ENCODE peak calls at places on chromosome 20, in four cellular contexts. N is HCT116, C is HepG2, R is K562. M is an unnamed sample.

GRCh38 chr20:25364180-25364788 is 26.4 kb downstream of the ABHD12 start:
- DNase-seq in N (no peak), C (no peak), R (no peak), M (no peak)

GRCh38 chr20:15396900-15397299 is 1059.5 kb upstream of the FLRT3 start:
- DNase-seq in N (no peak), C (no peak), R (no peak), M (no peak)

GRCh38 chr20:2692886-2693285 is 306 bp downstream of the EBF4 start:
- DNase-seq in N (no peak), C (no peak), R (peak; percentile 69), M (no peak)

GRCh38 chr20:50381771-50382593 is 128.2 kb upstream of the PTPN1 start:
- DNase-seq in N (no peak), C (no peak), R (no peak), M (no peak)

GRCh38 chr20:1844723-1845523 is 50.3 kb upstream of the SIRPA start:
- DNase-seq in N (no peak), C (no peak), R (no peak), M (no peak)

GRCh38 chr20:64193058-64193457 is 28.8 kb downstream of the MYT1 start:
- DNase-seq in N (no peak), C (no peak), R (no peak), M (no peak)

GRCh38 chr20:46013826-46014516 is 5.3 kb downstream of the MMP9 start:
- DNase-seq in N (peak; percentile 56), C (peak; percentile 47), R (peak; percentile 79), M (no peak)

GRCh38 chr20:45044084-45044573 is 56.8 kb downstream of the KCNS1 start:
- DNase-seq in N (peak; percentile 57), C (peak; percentile 82), R (peak; percentile 34), M (peak; percentile 47)

GRCh38 chr20:56566621-56567020 is 33.6 kb downstream of the FAM209B start:
- DNase-seq in N (no peak), C (peak; percentile 38), R (no peak), M (no peak)

GRCh38 chr20:34967421-34967820 is 11.8 kb downstream of the MYH7B start:
- DNase-seq in N (no peak), C (no peak), R (no peak), M (no peak)

GRCh38 chr20:45998761-45999160 is 9.9 kb upstream of the MMP9 start:
- DNase-seq in N (no peak), C (no peak), R (no peak), M (no peak)

GRCh38 chr20:8400461-8400860 is 268.4 kb downstream of the PLCB1 start:
- DNase-seq in N (no peak), C (no peak), R (no peak), M (no peak)

GRCh38 chr20:31719644-31720485 is 2.8 kb downstream of the BCL2L1 start:
- DNase-seq in N (no peak), C (peak; percentile 99), R (no peak), M (no peak)

GRCh38 chr20:53080969-53081871 is 109.1 kb downstream of the TSHZ2 start:
- DNase-seq in N (no peak), C (peak; percentile 99), R (no peak), M (peak; percentile 39)

GRCh38 chr20:52954849-52955248 is 17.3 kb upstream of the TSHZ2 start:
- DNase-seq in N (no peak), C (no peak), R (no peak), M (no peak)

GRCh38 chr20:38008233-38008944 is 24.9 kb downstream of the TTI1 start:
- DNase-seq in N (no peak), C (no peak), R (no peak), M (no peak)

GRCh38 chr20:51034461-51034860 is 11.6 kb upstream of the KCNG1 start:
- DNase-seq in N (no peak), C (no peak), R (no peak), M (no peak)

GRCh38 chr20:4234664-4235063 is 219.3 kb upstream of the RNF24 start:
- DNase-seq in N (no peak), C (no peak), R (no peak), M (no peak)

GRCh38 chr20:64256282-64256947 is 867 bp downstream of the PCMTD2 start:
- DNase-seq in N (no peak), C (no peak), R (no peak), M (no peak)

GRCh38 chr20:62785381-62785780 is 10.9 kb upstream of the MRGBP start:
- DNase-seq in N (no peak), C (no peak), R (no peak), M (no peak)
- H3K4me1 ChIP-seq in N (peaks cover 9% of the 10 kb centered on the region), C (peaks cover 39% of the 10 kb centered on the region), R (no peaks in the 10 kb centered on the region), M (no peaks in the 10 kb centered on the region)

GRCh38 chr20:47773381-47773786 is 11.9 kb downstream of the SULF2 start:
- DNase-seq in N (no peak), C (no peak), R (no peak), M (no peak)

GRCh38 chr20:47776639-47777038 is 8.6 kb downstream of the SULF2 start:
- DNase-seq in N (no peak), C (no peak), R (no peak), M (no peak)

GRCh38 chr20:47777220-47777619 is 8.1 kb downstream of the SULF2 start:
- DNase-seq in N (no peak), C (no peak), R (no peak), M (no peak)

GRCh38 chr20:47775039-47775438 is 10.2 kb downstream of the SULF2 start:
- DNase-seq in N (no peak), C (no peak), R (no peak), M (no peak)

DNA sequence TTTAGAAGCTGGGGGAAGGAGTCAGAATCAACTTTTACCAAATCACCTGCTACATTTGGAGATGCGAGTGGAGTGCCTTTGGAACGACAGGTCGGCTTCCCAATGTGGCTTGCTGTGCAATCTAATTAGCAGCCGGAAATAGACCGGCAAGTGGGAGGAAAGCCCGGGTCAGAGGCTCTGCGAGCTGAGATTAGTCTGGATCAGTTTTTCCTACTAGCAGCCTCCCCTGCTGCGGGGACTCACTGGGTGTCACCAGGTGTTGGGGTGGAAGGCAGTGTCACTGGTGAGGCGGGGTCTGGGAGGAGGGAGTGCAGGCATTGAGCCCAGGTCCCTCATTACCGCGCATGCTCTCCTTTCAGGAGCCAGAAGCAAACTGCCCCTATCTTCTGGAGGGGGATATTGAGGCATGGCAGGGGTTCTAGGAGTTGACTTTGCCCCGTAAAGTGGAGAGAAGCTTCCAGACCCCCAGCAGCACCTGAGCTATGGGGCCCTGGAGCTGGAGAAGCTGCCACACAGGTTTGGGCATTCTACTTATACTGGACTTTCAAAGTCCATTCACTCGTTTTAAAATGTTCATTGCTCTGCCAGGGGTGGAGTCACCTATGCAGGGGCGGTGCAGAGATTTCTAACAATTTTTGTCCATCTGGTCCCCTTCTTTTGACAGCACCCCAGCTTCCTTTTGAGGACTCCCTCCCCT is 11.1 kb downstream of the SULF2 start:
- DNase-seq in N (no peak), C (no peak), R (no peak), M (no peak)
- TF ChIP-seq TCF7L2 in N (no peak), C (no peak), R (no peak), M (no peak)

DNA sequence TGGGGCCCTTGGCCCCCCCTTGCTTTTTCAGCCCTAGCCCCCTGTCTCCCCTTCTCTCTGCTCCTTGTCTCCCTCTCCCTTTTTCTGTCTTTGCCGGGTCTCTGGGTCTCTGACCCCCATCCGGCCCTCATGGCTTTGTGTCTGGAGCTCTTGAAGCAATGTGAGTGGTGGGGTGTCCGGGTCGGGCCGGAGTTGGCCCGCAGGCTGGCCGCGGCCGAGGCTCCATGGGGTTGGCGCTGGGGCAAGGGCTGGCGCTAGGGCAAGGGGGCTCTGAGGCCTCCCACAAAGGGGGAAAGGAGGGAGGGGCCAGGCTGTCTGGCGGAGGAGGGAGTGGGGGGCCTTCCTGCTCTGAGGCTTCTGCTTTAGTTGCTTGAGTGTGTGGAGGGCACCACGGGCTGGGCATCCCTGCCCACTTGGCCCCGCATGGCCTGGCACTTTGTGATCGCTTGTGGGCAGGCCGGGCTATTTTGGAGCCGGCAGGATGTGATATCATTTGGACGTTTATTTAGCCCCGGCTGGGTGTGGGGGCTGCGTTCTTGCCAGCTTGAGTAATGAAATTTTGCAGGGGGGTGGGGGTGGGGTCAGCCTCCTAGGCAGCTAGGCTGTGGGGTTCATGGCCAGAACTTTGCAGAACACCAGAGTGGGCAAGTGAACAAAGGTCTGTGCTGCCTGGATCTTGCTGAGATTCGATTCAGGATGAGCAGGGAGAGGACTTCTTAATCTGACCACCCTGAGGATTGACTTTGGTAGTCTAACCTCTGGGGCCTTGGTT is 78.7 kb upstream of the MYL9 start:
- DNase-seq in N (no peak), C (no peak), R (peak; percentile 28), M (no peak)
- TF ChIP-seq SIN3A in N (no peak), C (no peak), R (no peak), M (no peak)

GRCh38 chr20:58407201-58407873 is 18.3 kb downstream of the VAPB start:
- DNase-seq in N (no peak), C (no peak), R (no peak), M (no peak)

GRCh38 chr20:58405504-58406291 is 16.7 kb downstream of the VAPB start:
- DNase-seq in N (no peak), C (no peak), R (no peak), M (no peak)

GRCh38 chr20:58408603-58409246 is 19.7 kb downstream of the VAPB start:
- DNase-seq in N (no peak), C (peak; percentile 88), R (no peak), M (no peak)

GRCh38 chr20:58407966-58408557 is 19.0 kb downstream of the VAPB start:
- DNase-seq in N (no peak), C (no peak), R (no peak), M (no peak)

DNA sequence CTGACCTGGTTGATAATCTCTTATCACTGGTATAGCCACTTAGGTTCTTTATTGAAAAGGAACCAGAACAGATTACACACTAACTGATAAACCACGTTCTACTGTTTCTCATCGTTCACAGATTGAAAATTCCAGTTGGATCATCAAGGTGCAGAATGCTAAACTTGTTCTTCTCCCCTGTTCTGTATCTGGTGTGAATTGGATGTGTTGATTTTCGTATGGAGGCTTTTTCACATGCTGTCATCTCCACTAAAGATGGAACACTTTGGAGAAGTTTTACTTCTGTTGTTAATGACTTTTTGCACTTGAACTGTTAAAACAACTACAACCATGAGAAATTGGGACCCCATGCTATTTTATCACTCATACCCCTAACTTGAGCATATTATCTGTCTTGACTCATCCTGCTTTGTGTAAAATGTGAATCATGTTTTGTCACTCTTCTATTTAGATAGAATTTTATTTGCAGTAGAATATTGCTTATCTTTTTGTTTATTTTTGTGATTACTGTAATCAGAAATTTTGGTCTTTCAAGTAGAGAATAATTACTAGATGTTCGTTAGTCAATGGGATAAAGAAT is 17.5 kb downstream of the VAPB start:
- DNase-seq in N (no peak), C (no peak), R (no peak), M (no peak)
- H3K4me1 ChIP-seq in N (no peaks in the 10 kb centered on the region), C (peaks cover 72% of the 10 kb centered on the region), R (peaks cover 27% of the 10 kb centered on the region), M (peaks cover 4% of the 10 kb centered on the region)

M was measured in Panc1.